ENCODE peak calls at places on chromosomes 2 and 18, in ten cellular contexts. X is A549; D is stomach; U is colonic mucosa; Z is heart left ventricle; S is Caco-2; P is GM23248; G is foreskin fibroblast; O is CD4-positive, alpha-beta memory T cell; M is choroid plexus epithelial cell. F is an unnamed sample.

GRCh38 chr2:109454304-109454703 is 159.5 kb downstream of the SEPTIN10 start:
- DNase-seq in X (no peak), D (no peak), U (no peak), Z (no peak), S (peak; percentile 20), P (no peak), G (no peak), O (no peak), M (no peak), F (no peak)

GRCh38 chr18:623760-624620 is 27.2 kb downstream of the CLUL1 start:
- DNase-seq in X (peak; percentile 18), D (peak; percentile 75), U (peak; percentile 75), Z (peak; percentile 60), S (peak; percentile 71), P (peak; percentile 85), G (peak; percentile 59), O (peak; percentile 44), M (peak; percentile 91), F (peak; percentile 87)

GRCh38 chr2:13524492-13524891 is 807.8 kb downstream of the TRIB2 start:
- DNase-seq in X (no peak), D (no peak), U (no peak), Z (no peak), S (no peak), P (no peak), G (no peak), O (no peak), M (no peak), F (no peak)

GRCh38 chr2:161107265-161107664 is 53.0 kb upstream of the TANK start:
- DNase-seq in X (no peak), D (no peak), U (no peak), Z (no peak), S (no peak), P (no peak), G (no peak), O (no peak), M (peak; percentile 16), F (no peak)

GRCh38 chr2:217106650-217107014 is 246.8 kb upstream of the TNP1 start:
- DNase-seq in X (no peak), D (no peak), U (no peak), Z (no peak), S (no peak), P (peak; percentile 65), G (peak; percentile 41), O (no peak), M (peak; percentile 22), F (peak; percentile 35)

GRCh38 chr2:232435805-232436204 is 20.1 kb upstream of the ALPI start:
- DNase-seq in X (no peak), D (no peak), U (no peak), Z (no peak), S (no peak), P (no peak), G (no peak), O (no peak), M (no peak), F (no peak)

GRCh38 chr2:104876606-104877005 is 22.7 kb downstream of the POU3F3 start:
- DNase-seq in X (no peak), D (no peak), U (no peak), Z (no peak), S (no peak), P (no peak), G (no peak), O (no peak), M (no peak), F (no peak)

GRCh38 chr2:133841905-133842304 is 273.6 kb upstream of the NCKAP5 start:
- DNase-seq in X (no peak), D (no peak), U (no peak), Z (peak; percentile 31), S (no peak), P (peak; percentile 98), G (peak; percentile 97), O (no peak), M (peak; percentile 96), F (peak; percentile 98)

GRCh38 chr2:191036365-191036764 is 22.4 kb upstream of the STAT1 start:
- DNase-seq in X (no peak), D (no peak), U (no peak), Z (no peak), S (no peak), P (no peak), G (no peak), O (no peak), M (no peak), F (no peak)

GRCh38 chr2:88187038-88187676 is 17.0 kb downstream of the THNSL2 start:
- DNase-seq in X (peak; percentile 44), D (peak; percentile 74), U (peak; percentile 80), Z (peak; percentile 41), S (peak; percentile 82), P (peak; percentile 69), G (no peak), O (no peak), M (peak; percentile 60), F (peak; percentile 51)

GRCh38 chr18:50203801-50204604 is 9.1 kb upstream of the MYO5B start:
- DNase-seq in X (peak; percentile 24), D (peak; percentile 63), U (peak; percentile 72), Z (no peak), S (peak; percentile 48), P (peak; percentile 56), G (peak; percentile 18), O (no peak), M (peak; percentile 64), F (peak; percentile 39)

GRCh38 chr2:172370821-172371455 is 56.4 kb upstream of the ITGA6 start:
- DNase-seq in X (no peak), D (no peak), U (no peak), Z (no peak), S (no peak), P (peak; percentile 14), G (no peak), O (no peak), M (no peak), F (no peak)

GRCh38 chr18:51621103-51621969 is 423.9 kb upstream of the MEX3C start:
- DNase-seq in X (peak; percentile 16), D (peak; percentile 41), U (peak; percentile 28), Z (peak; percentile 22), S (peak; percentile 29), P (peak; percentile 69), G (peak; percentile 3), O (no peak), M (peak; percentile 75), F (peak; percentile 84)

GRCh38 chr18:8424917-8425725 is 184.1 kb upstream of the RAB12 start:
- DNase-seq in X (no peak), D (no peak), U (no peak), Z (no peak), S (no peak), P (peak; percentile 95), G (peak; percentile 80), O (no peak), M (peak; percentile 27), F (peak; percentile 42)

DNA sequence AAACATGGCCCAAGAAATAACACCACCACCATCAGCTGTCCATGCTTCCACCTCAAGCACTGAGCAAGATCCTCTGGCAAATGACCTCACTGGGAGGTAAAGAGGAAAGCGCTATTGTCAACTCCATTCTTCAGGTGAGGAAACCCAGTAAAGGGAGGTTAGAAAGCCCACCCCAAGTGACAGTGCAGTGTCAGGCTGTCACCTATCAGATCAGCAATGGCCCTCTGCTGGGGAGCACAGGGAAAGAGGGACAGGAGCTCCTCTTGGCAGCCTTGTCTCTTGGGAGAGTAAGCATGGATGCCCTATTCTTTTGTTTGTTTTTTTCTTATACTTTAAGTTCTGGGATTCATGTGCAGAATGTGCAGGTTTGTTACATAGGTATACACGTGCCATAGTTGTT is 104.3 kb upstream of the DAPL1 start:
- DNase-seq in X (no peak), D (no peak), U (no peak), Z (no peak), S (no peak), P (no peak), G (no peak), O (no peak), M (no peak), F (no peak)
- H3K4me3 ChIP-seq in X (no peak overlapping the region), D (no peak overlapping the region), U (no peak overlapping the region), Z (no peak overlapping the region), S (no peak overlapping the region), P (no peak overlapping the region), G (no peak overlapping the region), O (no peak overlapping the region), M (no peak overlapping the region), F (no peak overlapping the region)

DNA sequence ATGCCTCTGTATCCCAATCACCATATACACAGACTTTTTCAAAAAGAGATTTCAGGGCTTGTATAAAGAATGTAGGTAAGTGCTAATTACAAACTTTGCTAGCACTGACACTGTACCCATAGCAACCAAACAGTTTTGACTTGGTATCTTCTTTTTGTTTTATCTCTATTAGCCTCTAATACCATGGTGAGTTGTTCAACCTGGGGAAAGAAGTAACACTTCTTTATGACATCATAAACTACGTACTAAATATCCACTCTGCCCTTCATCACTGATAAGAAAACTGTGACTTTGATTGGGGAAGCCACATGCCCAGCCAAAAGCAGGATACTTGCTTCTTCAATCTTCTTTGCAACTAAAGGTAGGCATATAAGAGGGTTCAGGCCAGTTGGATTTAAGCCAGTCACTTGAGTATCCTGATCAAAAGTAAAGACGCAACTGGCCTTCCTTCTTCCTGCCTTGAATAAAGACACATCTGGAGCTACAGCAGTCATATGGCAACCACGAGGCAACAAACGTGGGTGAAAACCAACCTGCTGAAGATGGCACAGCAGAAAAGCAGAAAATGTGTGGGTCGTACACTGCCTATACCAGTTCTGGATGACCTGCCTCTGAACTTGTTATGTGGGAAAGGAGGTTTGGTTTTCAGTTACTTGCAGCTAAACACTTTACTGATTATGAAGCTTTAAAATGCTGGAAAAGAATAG is 16.4 kb downstream of the THADA start:
- DNase-seq in X (no peak), D (no peak), U (no peak), Z (no peak), S (no peak), P (no peak), G (no peak), O (no peak), M (no peak), F (no peak)
- H3K4me3 ChIP-seq in X (no peak overlapping the region), D (no peak overlapping the region), U (no peak overlapping the region), Z (no peak overlapping the region), S (no peak overlapping the region), P (no peak overlapping the region), G (no peak overlapping the region), O (no peak overlapping the region), M (no peak overlapping the region), F (no peak overlapping the region)

GRCh38 chr2:64019975-64020281 is 700 bp upstream of the VPS54 start:
- DNase-seq in X (no peak), D (no peak), U (no peak), Z (no peak), S (no peak), P (no peak), G (no peak), O (peak; percentile 11), M (no peak), F (no peak)
- H3K4me3 ChIP-seq in X (peak overlapping the region; percentile 62), D (peak overlapping the region; percentile 77), U (no peak overlapping the region), Z (no peak overlapping the region), S (peak overlapping the region; percentile 88), P (peak overlapping the region; percentile 91), G (peak overlapping the region; percentile 55), O (no peak overlapping the region), M (peak overlapping the region; percentile 76), F (peak overlapping the region; percentile 79)

GRCh38 chr18:48158721-48159120 is 228.3 kb upstream of the SMAD2 start:
- DNase-seq in X (no peak), D (no peak), U (no peak), Z (no peak), S (no peak), P (no peak), G (no peak), O (no peak), M (no peak), F (no peak)
- H3K4me3 ChIP-seq in X (no peak overlapping the region), D (no peak overlapping the region), U (no peak overlapping the region), Z (no peak overlapping the region), S (no peak overlapping the region), P (no peak overlapping the region), G (no peak overlapping the region), O (no peak overlapping the region), M (no peak overlapping the region), F (no peak overlapping the region)